ENCODE peak calls at places on chromosomes 6 and 20, in eight cellular contexts. One of them, this sample, is unnamed.

GRCh38 chr6:149450679-149451360 is 34.0 kb downstream of the ZC3H12D start:
- DNase-seq in NCI-H1436: no peak
- DNase-seq in NCI-H1105: no peak
- DNase-seq in NK-92 treated with Interleukin-12 subunit alpha and Interleukin-12 subunit beta, amount 100 ng/mL, for 24 hours: no peak
- DNase-seq in A172: no peak
- DNase-seq in iris pigment epithelial cell: no peak
- DNase-seq in HepG2: no peak
- DNase-seq in cardiac fibroblast: no peak
- DNase-seq in this sample: no peak

GRCh38 chr20:48058611-48059559 is 273.6 kb upstream of the SULF2 start:
- DNase-seq in NCI-H1436: no peak
- DNase-seq in NCI-H1105: no peak
- DNase-seq in NK-92 treated with Interleukin-12 subunit alpha and Interleukin-12 subunit beta, amount 100 ng/mL, for 24 hours: no peak
- DNase-seq in A172: no peak
- DNase-seq in iris pigment epithelial cell: no peak
- DNase-seq in HepG2: no peak
- DNase-seq in cardiac fibroblast: no peak
- DNase-seq in this sample: no peak

GRCh38 chr6:37381579-37381978 is 27.8 kb downstream of the RNF8 start:
- DNase-seq in NCI-H1436: peak; percentile 39
- DNase-seq in NCI-H1105: peak; percentile 57
- DNase-seq in NK-92 treated with Interleukin-12 subunit alpha and Interleukin-12 subunit beta, amount 100 ng/mL, for 24 hours: no peak
- DNase-seq in A172: peak; percentile 71
- DNase-seq in iris pigment epithelial cell: peak; percentile 71
- DNase-seq in HepG2: peak; percentile 86
- DNase-seq in cardiac fibroblast: peak; percentile 67
- DNase-seq in this sample: peak; percentile 29

GRCh38 chr6:123604067-123604466 is 32.7 kb downstream of the TRDN start:
- DNase-seq in NCI-H1436: no peak
- DNase-seq in NCI-H1105: no peak
- DNase-seq in NK-92 treated with Interleukin-12 subunit alpha and Interleukin-12 subunit beta, amount 100 ng/mL, for 24 hours: no peak
- DNase-seq in A172: no peak
- DNase-seq in iris pigment epithelial cell: no peak
- DNase-seq in HepG2: no peak
- DNase-seq in cardiac fibroblast: no peak
- DNase-seq in this sample: no peak

GRCh38 chr6:33411632-33412005 is 805 bp downstream of the PHF1 start:
- DNase-seq in NCI-H1436: no peak
- DNase-seq in NCI-H1105: no peak
- DNase-seq in NK-92 treated with Interleukin-12 subunit alpha and Interleukin-12 subunit beta, amount 100 ng/mL, for 24 hours: no peak
- DNase-seq in A172: no peak
- DNase-seq in iris pigment epithelial cell: no peak
- DNase-seq in HepG2: no peak
- DNase-seq in cardiac fibroblast: no peak
- DNase-seq in this sample: no peak

GRCh38 chr6:141956868-141957267 is 175.9 kb upstream of the GJE1 start:
- DNase-seq in NCI-H1436: no peak
- DNase-seq in NCI-H1105: no peak
- DNase-seq in NK-92 treated with Interleukin-12 subunit alpha and Interleukin-12 subunit beta, amount 100 ng/mL, for 24 hours: no peak
- DNase-seq in A172: no peak
- DNase-seq in iris pigment epithelial cell: no peak
- DNase-seq in HepG2: no peak
- DNase-seq in cardiac fibroblast: no peak
- DNase-seq in this sample: no peak

GRCh38 chr6:40082278-40083043 is 148.2 kb upstream of the MOCS1 start:
- DNase-seq in NCI-H1436: no peak
- DNase-seq in NCI-H1105: no peak
- DNase-seq in NK-92 treated with Interleukin-12 subunit alpha and Interleukin-12 subunit beta, amount 100 ng/mL, for 24 hours: no peak
- DNase-seq in A172: no peak
- DNase-seq in iris pigment epithelial cell: no peak
- DNase-seq in HepG2: no peak
- DNase-seq in cardiac fibroblast: no peak
- DNase-seq in this sample: no peak

GRCh38 chr6:12522347-12522746 is 194.2 kb upstream of the PHACTR1 start:
- DNase-seq in NCI-H1436: no peak
- DNase-seq in NCI-H1105: no peak
- DNase-seq in NK-92 treated with Interleukin-12 subunit alpha and Interleukin-12 subunit beta, amount 100 ng/mL, for 24 hours: no peak
- DNase-seq in A172: peak; percentile 72
- DNase-seq in iris pigment epithelial cell: peak; percentile 40
- DNase-seq in HepG2: no peak
- DNase-seq in cardiac fibroblast: peak; percentile 27
- DNase-seq in this sample: peak; percentile 28

GRCh38 chr6:47595785-47596184 is 102.6 kb upstream of the ADGRF4 start:
- DNase-seq in NCI-H1436: no peak
- DNase-seq in NCI-H1105: no peak
- DNase-seq in NK-92 treated with Interleukin-12 subunit alpha and Interleukin-12 subunit beta, amount 100 ng/mL, for 24 hours: no peak
- DNase-seq in A172: no peak
- DNase-seq in iris pigment epithelial cell: no peak
- DNase-seq in HepG2: no peak
- DNase-seq in cardiac fibroblast: no peak
- DNase-seq in this sample: no peak

GRCh38 chr6:170091639-170092579 is 199.0 kb downstream of the DLL1 start:
- DNase-seq in NCI-H1436: no peak
- DNase-seq in NCI-H1105: no peak
- DNase-seq in NK-92 treated with Interleukin-12 subunit alpha and Interleukin-12 subunit beta, amount 100 ng/mL, for 24 hours: no peak
- DNase-seq in A172: no peak
- DNase-seq in iris pigment epithelial cell: no peak
- DNase-seq in HepG2: no peak
- DNase-seq in cardiac fibroblast: no peak
- DNase-seq in this sample: no peak

GRCh38 chr6:6972456-6972855 is 135.3 kb upstream of the RREB1 start:
- DNase-seq in NCI-H1436: no peak
- DNase-seq in NCI-H1105: no peak
- DNase-seq in NK-92 treated with Interleukin-12 subunit alpha and Interleukin-12 subunit beta, amount 100 ng/mL, for 24 hours: no peak
- DNase-seq in A172: peak; percentile 46
- DNase-seq in iris pigment epithelial cell: peak; percentile 63
- DNase-seq in HepG2: no peak
- DNase-seq in cardiac fibroblast: peak; percentile 82
- DNase-seq in this sample: peak; percentile 5

GRCh38 chr20:33914871-33915270 is 78.8 kb upstream of the RALY start:
- DNase-seq in NCI-H1436: peak; percentile 7
- DNase-seq in NCI-H1105: no peak
- DNase-seq in NK-92 treated with Interleukin-12 subunit alpha and Interleukin-12 subunit beta, amount 100 ng/mL, for 24 hours: no peak
- DNase-seq in A172: peak; percentile 99
- DNase-seq in iris pigment epithelial cell: peak; percentile 96
- DNase-seq in HepG2: peak; percentile 51
- DNase-seq in cardiac fibroblast: peak; percentile 43
- DNase-seq in this sample: peak; percentile 41

GRCh38 chr6:8029243-8029870 is 34.8 kb downstream of the BLOC1S5 start:
- DNase-seq in NCI-H1436: peak; percentile 14
- DNase-seq in NCI-H1105: no peak
- DNase-seq in NK-92 treated with Interleukin-12 subunit alpha and Interleukin-12 subunit beta, amount 100 ng/mL, for 24 hours: no peak
- DNase-seq in A172: no peak
- DNase-seq in iris pigment epithelial cell: peak; percentile 14
- DNase-seq in HepG2: no peak
- DNase-seq in cardiac fibroblast: peak; percentile 31
- DNase-seq in this sample: no peak

GRCh38 chr6:97411610-97412009 is 128.6 kb upstream of the MMS22L start:
- DNase-seq in NCI-H1436: no peak
- DNase-seq in NCI-H1105: no peak
- DNase-seq in NK-92 treated with Interleukin-12 subunit alpha and Interleukin-12 subunit beta, amount 100 ng/mL, for 24 hours: no peak
- DNase-seq in A172: no peak
- DNase-seq in iris pigment epithelial cell: no peak
- DNase-seq in HepG2: no peak
- DNase-seq in cardiac fibroblast: no peak
- DNase-seq in this sample: no peak

GRCh38 chr6:140572129-140572528 is 1197.7 kb upstream of the CITED2 start:
- DNase-seq in NCI-H1436: no peak
- DNase-seq in NCI-H1105: no peak
- DNase-seq in NK-92 treated with Interleukin-12 subunit alpha and Interleukin-12 subunit beta, amount 100 ng/mL, for 24 hours: no peak
- DNase-seq in A172: peak; percentile 95
- DNase-seq in iris pigment epithelial cell: peak; percentile 94
- DNase-seq in HepG2: no peak
- DNase-seq in cardiac fibroblast: peak; percentile 95
- DNase-seq in this sample: peak; percentile 13

GRCh38 chr20:57380081-57380750 is 11.0 kb upstream of the RBM38 start:
- DNase-seq in NCI-H1436: no peak
- DNase-seq in NCI-H1105: no peak
- DNase-seq in NK-92 treated with Interleukin-12 subunit alpha and Interleukin-12 subunit beta, amount 100 ng/mL, for 24 hours: no peak
- DNase-seq in A172: no peak
- DNase-seq in iris pigment epithelial cell: no peak
- DNase-seq in HepG2: no peak
- DNase-seq in cardiac fibroblast: no peak
- DNase-seq in this sample: no peak

GRCh38 chr6:157849288-157850017 is 26.4 kb downstream of the SNX9 start:
- DNase-seq in NCI-H1436: no peak
- DNase-seq in NCI-H1105: no peak
- DNase-seq in NK-92 treated with Interleukin-12 subunit alpha and Interleukin-12 subunit beta, amount 100 ng/mL, for 24 hours: no peak
- DNase-seq in A172: no peak
- DNase-seq in iris pigment epithelial cell: no peak
- DNase-seq in HepG2: no peak
- DNase-seq in cardiac fibroblast: no peak
- DNase-seq in this sample: no peak

GRCh38 chr6:104431096-104431495 is 428.6 kb downstream of the HACE1 start:
- DNase-seq in NCI-H1436: no peak
- DNase-seq in NCI-H1105: no peak
- DNase-seq in NK-92 treated with Interleukin-12 subunit alpha and Interleukin-12 subunit beta, amount 100 ng/mL, for 24 hours: no peak
- DNase-seq in A172: no peak
- DNase-seq in iris pigment epithelial cell: no peak
- DNase-seq in HepG2: no peak
- DNase-seq in cardiac fibroblast: no peak
- DNase-seq in this sample: no peak

GRCh38 chr20:12715371-12715770 is 293.4 kb upstream of the SPTLC3 start:
- DNase-seq in NCI-H1436: no peak
- DNase-seq in NCI-H1105: no peak
- DNase-seq in NK-92 treated with Interleukin-12 subunit alpha and Interleukin-12 subunit beta, amount 100 ng/mL, for 24 hours: no peak
- DNase-seq in A172: no peak
- DNase-seq in iris pigment epithelial cell: no peak
- DNase-seq in HepG2: no peak
- DNase-seq in cardiac fibroblast: no peak
- DNase-seq in this sample: no peak